ENCODE peak calls at places on chromosomes 2 and 18, in four cellular contexts. T, Y, N and Q are unnamed samples.

GRCh38 chr2:200703132-200703925 is 108.4 kb upstream of the BZW1 start:
- DNase-seq in Y (peak), T (no peak), N (no peak), Q (no peak)

GRCh38 chr2:102792538-102793208 is 30.8 kb downstream of the TMEM182 start:
- DNase-seq in T (no peak), Y (no peak), N (no peak), Q (no peak)

GRCh38 chr18:9615280-9615797 is 980 bp upstream of the PPP4R1 start:
- DNase-seq in T (no peak), Y (no peak), N (no peak), Q (no peak)

GRCh38 chr2:62441824-62442223 is 64.2 kb downstream of the TMEM17 start:
- DNase-seq in T (no peak), N (no peak), Y (peak), Q (no peak)

GRCh38 chr18:24219561-24220317 is 80.9 kb downstream of the CABYR start:
- DNase-seq in N (no peak), Y (no peak), T (no peak), Q (no peak)

GRCh38 chr18:67597759-67598158 is 81.2 kb upstream of the DSEL start:
- DNase-seq in T (no peak), Y (no peak), N (no peak), Q (no peak)

GRCh38 chr2:3728104-3729054 is 25.0 kb downstream of the DCDC2C start:
- DNase-seq in T (no peak), N (no peak), Y (peak), Q (no peak)

GRCh38 chr18:13510594-13510993 is 215.8 kb downstream of the FAM210A start:
- DNase-seq in T (no peak), Y (no peak), N (no peak), Q (no peak)

GRCh38 chr18:48538531-48539405 is at the start of gene CTIF:
- DNase-seq in N (peak), T (peak), Y (peak), Q (peak)

GRCh38 chr18:39389800-39390379 is 1824.3 kb upstream of the CELF4 start:
- DNase-seq in T (no peak), N (no peak), Y (peak), Q (no peak)

GRCh38 chr2:178796079-178796677 is 11.0 kb downstream of the TTN start:
- DNase-seq in T (no peak), N (no peak), Y (peak), Q (no peak)

GRCh38 chr2:100416939-100417744 is at the start of gene CHST10:
- DNase-seq in Y (peak), N (no peak), T (peak), Q (peak)

GRCh38 chr2:60621688-60622429 is 68.4 kb upstream of the BCL11A start:
- DNase-seq in N (no peak), T (no peak), Y (no peak), Q (no peak)

GRCh38 chr2:127536707-127537106 is 1.2 kb downstream of the MYO7B start:
- DNase-seq in T (no peak), Y (no peak), N (no peak), Q (no peak)

GRCh38 chr2:236257575-236257974 is 6.6 kb downstream of the ASB18 start:
- DNase-seq in T (no peak), Y (no peak), N (no peak), Q (no peak)

GRCh38 chr18:63107931-63108330 is 211.6 kb downstream of the BCL2 start:
- DNase-seq in N (no peak), T (no peak), Y (no peak), Q (no peak)

GRCh38 chr18:34709104-34709503 is 994 bp upstream of the DTNA start:
- DNase-seq in T (peak), N (peak), Y (peak), Q (no peak)

GRCh38 chr2:220104871-220105351 is 477.5 kb downstream of the SLC4A3 start:
- DNase-seq in T (no peak), Y (peak), N (no peak), Q (no peak)

GRCh38 chr2:237320801-237321563 is 93.0 kb downstream of the COL6A3 start:
- DNase-seq in Y (no peak), T (peak), N (peak), Q (no peak)

GRCh38 chr2:175135177-175135576 is 32.8 kb downstream of the ATF2 start:
- DNase-seq in N (no peak), Y (no peak), T (no peak), Q (no peak)

GRCh38 chr2:175140332-175140731 is 27.7 kb downstream of the ATF2 start:
- DNase-seq in Y (no peak), N (no peak), T (no peak), Q (no peak)

GRCh38 chr2:175137793-175138192 is 30.2 kb downstream of the ATF2 start:
- DNase-seq in Y (no peak), T (no peak), N (no peak), Q (no peak)

GRCh38 chr2:175131252-175131651 is 36.8 kb downstream of the ATF2 start:
- DNase-seq in T (no peak), N (no peak), Y (no peak), Q (no peak)

DNA sequence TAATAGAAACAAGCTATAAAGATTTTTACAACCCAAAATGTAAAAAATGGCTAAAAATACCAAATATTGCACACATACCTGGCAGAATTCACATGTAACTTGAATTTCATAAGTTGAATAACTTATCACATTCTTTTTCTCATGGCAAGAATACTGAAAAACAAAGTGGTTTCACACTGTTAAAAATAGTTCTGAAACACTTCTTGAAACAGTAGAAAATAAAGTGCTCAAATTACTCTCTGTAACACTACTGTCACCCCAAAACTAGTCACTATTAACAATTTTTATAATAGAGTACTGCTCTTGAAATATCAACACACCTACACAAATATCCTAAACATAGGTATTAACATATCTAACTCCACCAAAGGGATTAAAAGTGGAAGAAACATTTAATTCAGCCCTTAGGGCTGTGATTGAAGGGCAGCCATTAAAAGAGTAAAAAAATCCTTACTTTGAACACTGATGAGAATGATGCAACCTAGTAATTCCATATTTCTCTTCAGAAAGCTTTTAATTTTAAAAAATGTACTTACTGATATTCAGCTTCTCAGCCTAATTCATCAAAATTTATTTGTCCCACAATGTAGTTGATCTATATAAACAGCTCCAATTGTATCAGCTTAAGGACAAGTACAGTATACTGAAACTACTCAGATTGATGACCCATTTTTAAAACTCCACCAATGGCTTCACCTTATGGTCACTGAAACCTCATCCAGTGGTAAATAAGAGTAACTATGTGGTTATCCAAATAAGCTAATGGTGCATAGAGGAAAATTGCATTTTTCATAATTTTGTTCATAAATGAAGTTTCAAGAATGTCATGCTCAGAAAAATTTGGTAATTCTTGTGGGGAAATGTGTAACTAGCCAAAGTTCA is 31.4 kb downstream of the ATF2 start:
- DNase-seq in T (no peak), N (no peak), Y (no peak), Q (no peak)
- H3K4me3 ChIP-seq in T (no peak), N (no peak), Y (no peak), Q (no peak)

GRCh38 chr2:25294573-25295462 is 46.9 kb downstream of the DNMT3A start:
- DNase-seq in Y (peak), T (peak), N (peak), Q (peak)

GRCh38 chr2:25295654-25296053 is 46.1 kb downstream of the DNMT3A start:
- DNase-seq in T (no peak), N (no peak), Y (no peak), Q (no peak)

GRCh38 chr2:25293145-25293544 is 48.6 kb downstream of the DNMT3A start:
- DNase-seq in N (no peak), Y (no peak), T (no peak), Q (no peak)

GRCh38 chr2:25292408-25292807 is 49.3 kb downstream of the DNMT3A start:
- DNase-seq in T (no peak), N (no peak), Y (no peak), Q (no peak)

DNA sequence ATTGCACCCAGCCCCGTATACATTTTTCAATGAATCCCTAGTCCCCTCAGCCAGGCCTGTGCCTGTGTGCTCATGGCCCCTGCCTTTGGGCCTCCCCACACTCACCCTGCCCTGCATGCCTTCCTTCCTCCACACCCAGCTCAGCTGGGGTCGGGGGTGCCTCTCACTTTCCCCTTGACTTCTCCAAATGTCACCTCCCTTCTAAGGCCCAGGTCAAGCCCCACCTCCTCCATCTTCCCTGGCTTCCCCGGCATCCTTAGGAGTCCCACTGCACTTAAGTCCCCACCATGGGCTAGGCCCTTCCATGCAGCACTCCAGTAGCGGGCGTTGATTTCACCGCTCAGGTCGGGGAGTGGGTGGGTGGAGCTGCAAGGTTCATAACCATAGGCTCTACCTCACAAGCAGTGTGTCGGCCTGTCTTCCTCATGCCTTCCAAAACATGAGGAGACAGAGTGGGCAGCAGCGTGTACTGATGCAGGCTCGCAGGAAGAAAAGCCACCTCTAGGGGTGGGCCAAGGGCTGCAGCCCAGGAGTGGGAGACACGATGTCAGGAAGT is 47.7 kb downstream of the DNMT3A start:
- DNase-seq in N (peak), Y (no peak), T (no peak), Q (no peak)
- H3K4me3 ChIP-seq in N (no peak), Y (no peak), T (no peak), Q (peak)

DNA sequence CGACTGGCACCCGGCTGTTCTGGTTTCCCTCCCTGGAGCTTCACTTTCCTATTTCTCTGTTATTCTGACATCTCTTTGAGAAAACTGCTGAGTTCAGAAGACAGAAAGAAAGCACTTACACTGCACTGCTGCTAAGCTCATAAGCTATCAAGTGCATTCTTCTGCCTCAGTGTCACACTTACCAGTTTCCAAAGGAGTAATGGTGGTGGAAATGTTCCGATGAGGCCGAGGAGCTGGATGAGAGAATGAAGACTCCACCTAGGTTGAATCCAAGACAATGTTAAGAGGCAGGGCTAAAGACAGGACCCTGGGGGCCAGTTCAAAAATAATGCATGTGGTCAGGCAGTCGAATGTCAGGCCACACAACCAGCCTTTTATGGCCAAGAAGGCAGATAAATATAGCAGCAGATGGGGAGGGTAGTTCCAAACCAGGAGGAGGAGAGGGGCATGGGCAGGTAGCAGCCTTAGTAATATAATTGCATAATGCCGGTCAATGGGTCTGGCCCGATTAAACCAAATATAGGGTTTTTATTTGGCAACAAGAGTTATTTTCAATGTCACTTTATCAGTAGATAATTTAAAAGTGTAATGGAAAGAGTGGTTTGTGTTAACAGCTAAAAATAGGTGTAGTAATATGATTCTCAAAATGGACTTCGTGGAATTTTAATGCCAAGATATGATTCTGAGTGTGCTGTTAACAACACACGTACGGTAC is at the start of gene MYOM1:
- DNase-seq in N (no peak), Y (peak), T (no peak), Q (no peak)
- H3K4me3 ChIP-seq in N (no peak), Y (no peak), T (peak), Q (no peak)

GRCh38 chr2:239315308-239315707 is 85.5 kb downstream of the HDAC4 start:
- DNase-seq in N (no peak), Y (no peak), T (no peak), Q (peak)

GRCh38 chr2:239316562-239317465 is 84.0 kb downstream of the HDAC4 start:
- DNase-seq in T (peak), N (peak), Y (no peak), Q (no peak)

GRCh38 chr2:239319261-239319661 is 81.6 kb downstream of the HDAC4 start:
- DNase-seq in N (peak), T (peak), Y (peak), Q (no peak)

GRCh38 chr2:239318790-239319189 is 82.0 kb downstream of the HDAC4 start:
- DNase-seq in Y (peak), N (peak), T (no peak), Q (no peak)

GRCh38 chr2:239318091-239318725 is 82.6 kb downstream of the HDAC4 start:
- DNase-seq in Y (no peak), T (no peak), N (peak), Q (peak)
- H3K4me3 ChIP-seq in Y (no peak), T (no peak), N (no peak), Q (no peak)

GRCh38 chr18:22166070-22166972 is 3.1 kb upstream of the GATA6 start:
- DNase-seq in Y (no peak), N (no peak), T (peak), Q (no peak)

GRCh38 chr18:22168360-22168921 is 948 bp upstream of the GATA6 start:
- DNase-seq in N (no peak), T (peak), Y (no peak), Q (no peak)

GRCh38 chr18:22169011-22169888 is at the start of gene GATA6:
- DNase-seq in T (peak), Y (peak), N (peak), Q (peak)

GRCh38 chr18:22167091-22167470 is 2.3 kb upstream of the GATA6 start:
- DNase-seq in T (peak), Y (no peak), N (no peak), Q (no peak)

GRCh38 chr18:22167471-22168151 is 1.8 kb upstream of the GATA6 start:
- DNase-seq in N (no peak), Y (no peak), T (peak), Q (no peak)
- H3K4me3 ChIP-seq in N (peak), Y (peak), T (peak), Q (no peak)

GRCh38 chr18:5543854-5544389 is at the start of gene EPB41L3:
- DNase-seq in Y (peak), T (peak), N (peak), Q (no peak)

GRCh38 chr18:5542393-5543035 is 1.3 kb downstream of the EPB41L3 start:
- DNase-seq in N (peak), Y (peak), T (no peak), Q (no peak)

GRCh38 chr18:5546660-5547059 is 2.9 kb upstream of the EPB41L3 start:
- DNase-seq in T (no peak), Y (peak), N (no peak), Q (no peak)

GRCh38 chr18:5538541-5538940 is 5.3 kb downstream of the EPB41L3 start:
- DNase-seq in Y (no peak), N (no peak), T (no peak), Q (no peak)

DNA sequence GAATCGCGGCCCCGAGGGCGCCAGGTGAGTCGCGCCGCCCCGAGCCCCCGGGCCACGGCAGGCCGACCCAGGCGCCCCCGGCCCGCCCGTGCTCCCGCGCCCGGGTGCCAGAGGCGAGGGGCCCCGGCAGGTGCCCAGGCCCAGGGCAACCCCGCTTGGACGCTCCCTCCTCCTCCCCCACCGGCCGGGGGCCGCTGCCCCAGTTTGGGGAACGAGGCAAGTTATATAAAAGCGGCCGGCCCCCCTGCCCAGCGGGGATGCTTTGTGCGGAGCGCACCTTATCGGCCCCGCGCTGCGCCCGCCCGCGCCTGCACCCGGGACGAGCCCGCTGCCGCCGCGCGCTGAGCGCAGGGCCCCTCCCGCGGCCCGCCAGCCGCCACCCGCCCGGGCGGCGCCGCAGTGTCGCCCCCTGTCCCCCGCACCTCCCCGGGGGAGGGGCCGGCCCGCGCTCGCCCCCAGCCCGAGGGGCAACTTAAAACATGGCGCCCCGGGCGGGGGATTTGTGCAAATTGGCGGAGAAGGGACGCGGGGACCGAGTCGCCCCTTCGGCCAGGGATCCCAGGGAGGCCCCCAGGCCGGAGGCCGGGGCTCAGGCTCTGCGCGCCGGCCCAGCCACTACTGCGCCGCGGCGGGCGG is 643 bp downstream of the EPB41L3 start:
- DNase-seq in N (no peak), T (no peak), Y (no peak), Q (no peak)
- H3K4me3 ChIP-seq in N (peak), T (peak), Y (peak), Q (no peak)

GRCh38 chr2:35428548-35428947 is 927.0 kb upstream of the CRIM1 start:
- DNase-seq in Y (peak), T (no peak), N (no peak), Q (no peak)
- H3K4me3 ChIP-seq in Y (no peak), T (no peak), N (no peak), Q (no peak)